ENCODE peak calls at places on chromosomes 7 and 10, in seven cellular contexts. One of them, this sample, is unnamed.

GRCh38 chr7:157397751-157398691 is 61.2 kb downstream of the DNAJB6 start:
- DNase-seq in left ventricle myocardium inferior: peak; percentile 63
- DNase-seq in iPS DF 6.9: no peak
- DNase-seq in heart left ventricle: peak; percentile 43
- DNase-seq in heart right ventricle: peak; percentile 62
- DNase-seq in CD4-positive, CD25-positive, alpha-beta regulatory T cell: peak; percentile 50
- DNase-seq in IMR-90: peak; percentile 81
- DNase-seq in this sample: peak; percentile 80

GRCh38 chr10:120473593-120473992 is 16.6 kb downstream of the PLPP4 start:
- DNase-seq in IMR-90: no peak
- DNase-seq in CD4-positive, CD25-positive, alpha-beta regulatory T cell: no peak
- DNase-seq in heart right ventricle: no peak
- DNase-seq in iPS DF 6.9: no peak
- DNase-seq in left ventricle myocardium inferior: no peak
- DNase-seq in heart left ventricle: no peak
- DNase-seq in this sample: no peak

GRCh38 chr7:5595545-5596045 is 172.0 kb upstream of the TNRC18 start:
- DNase-seq in heart right ventricle: no peak
- DNase-seq in left ventricle myocardium inferior: no peak
- DNase-seq in iPS DF 6.9: no peak
- DNase-seq in CD4-positive, CD25-positive, alpha-beta regulatory T cell: peak; percentile 31
- DNase-seq in heart left ventricle: peak; percentile 58
- DNase-seq in IMR-90: peak; percentile 76
- DNase-seq in this sample: peak; percentile 64

GRCh38 chr7:86961686-86962085 is 97.8 kb downstream of the ELAPOR2 start:
- DNase-seq in CD4-positive, CD25-positive, alpha-beta regulatory T cell: no peak
- DNase-seq in iPS DF 6.9: no peak
- DNase-seq in heart left ventricle: no peak
- DNase-seq in heart right ventricle: no peak
- DNase-seq in left ventricle myocardium inferior: no peak
- DNase-seq in IMR-90: no peak
- DNase-seq in this sample: no peak

GRCh38 chr10:124339951-124340760 is 78.6 kb downstream of the OAT start:
- DNase-seq in heart right ventricle: no peak
- DNase-seq in CD4-positive, CD25-positive, alpha-beta regulatory T cell: no peak
- DNase-seq in IMR-90: peak; percentile 64
- DNase-seq in iPS DF 6.9: no peak
- DNase-seq in heart left ventricle: no peak
- DNase-seq in left ventricle myocardium inferior: no peak
- DNase-seq in this sample: peak; percentile 81

GRCh38 chr10:71337219-71337625 is 18.2 kb downstream of the SLC29A3 start:
- DNase-seq in IMR-90: no peak
- DNase-seq in heart left ventricle: no peak
- DNase-seq in left ventricle myocardium inferior: no peak
- DNase-seq in heart right ventricle: no peak
- DNase-seq in CD4-positive, CD25-positive, alpha-beta regulatory T cell: no peak
- DNase-seq in iPS DF 6.9: no peak
- DNase-seq in this sample: no peak

GRCh38 chr7:134454277-134454676 is 4.6 kb downstream of the AKR1B1 start:
- DNase-seq in IMR-90: peak; percentile 64
- DNase-seq in iPS DF 6.9: no peak
- DNase-seq in left ventricle myocardium inferior: no peak
- DNase-seq in CD4-positive, CD25-positive, alpha-beta regulatory T cell: peak; percentile 57
- DNase-seq in heart left ventricle: no peak
- DNase-seq in heart right ventricle: no peak
- DNase-seq in this sample: no peak

GRCh38 chr7:771241-772004 is 44.3 kb upstream of the PRKAR1B start:
- DNase-seq in CD4-positive, CD25-positive, alpha-beta regulatory T cell: no peak
- DNase-seq in IMR-90: peak; percentile 31
- DNase-seq in iPS DF 6.9: no peak
- DNase-seq in left ventricle myocardium inferior: peak; percentile 80
- DNase-seq in heart left ventricle: peak; percentile 90
- DNase-seq in heart right ventricle: peak; percentile 89
- DNase-seq in this sample: peak; percentile 82

GRCh38 chr10:47116445-47116844 is 183.6 kb upstream of the GDF10 start:
- DNase-seq in heart right ventricle: no peak
- DNase-seq in IMR-90: peak; percentile 67
- DNase-seq in CD4-positive, CD25-positive, alpha-beta regulatory T cell: no peak
- DNase-seq in left ventricle myocardium inferior: no peak
- DNase-seq in heart left ventricle: no peak
- DNase-seq in iPS DF 6.9: no peak
- DNase-seq in this sample: no peak

GRCh38 chr10:26044123-26044749 is 110.2 kb downstream of the MYO3A start:
- DNase-seq in iPS DF 6.9: no peak
- DNase-seq in left ventricle myocardium inferior: no peak
- DNase-seq in CD4-positive, CD25-positive, alpha-beta regulatory T cell: no peak
- DNase-seq in heart left ventricle: no peak
- DNase-seq in heart right ventricle: no peak
- DNase-seq in IMR-90: no peak
- DNase-seq in this sample: peak; percentile 76

GRCh38 chr7:66283003-66283920 is 78.1 kb downstream of the TPST1 start:
- DNase-seq in CD4-positive, CD25-positive, alpha-beta regulatory T cell: no peak
- DNase-seq in left ventricle myocardium inferior: no peak
- DNase-seq in iPS DF 6.9: no peak
- DNase-seq in IMR-90: peak; percentile 89
- DNase-seq in heart right ventricle: no peak
- DNase-seq in heart left ventricle: no peak
- DNase-seq in this sample: no peak

GRCh38 chr7:102912742-102913141 is at the start of gene LRRC17:
- DNase-seq in left ventricle myocardium inferior: no peak
- DNase-seq in CD4-positive, CD25-positive, alpha-beta regulatory T cell: no peak
- DNase-seq in heart right ventricle: peak; percentile 64
- DNase-seq in heart left ventricle: no peak
- DNase-seq in iPS DF 6.9: no peak
- DNase-seq in IMR-90: peak; percentile 97
- DNase-seq in this sample: no peak

GRCh38 chr10:84397735-84398144 is 69.4 kb downstream of the CCSER2 start:
- DNase-seq in left ventricle myocardium inferior: no peak
- DNase-seq in iPS DF 6.9: no peak
- DNase-seq in CD4-positive, CD25-positive, alpha-beta regulatory T cell: no peak
- DNase-seq in IMR-90: no peak
- DNase-seq in heart left ventricle: no peak
- DNase-seq in heart right ventricle: no peak
- DNase-seq in this sample: no peak

GRCh38 chr7:123190109-123190831 is 9.5 kb downstream of the SLC13A1 start:
- DNase-seq in heart right ventricle: no peak
- DNase-seq in heart left ventricle: no peak
- DNase-seq in IMR-90: no peak
- DNase-seq in left ventricle myocardium inferior: no peak
- DNase-seq in CD4-positive, CD25-positive, alpha-beta regulatory T cell: no peak
- DNase-seq in iPS DF 6.9: no peak
- DNase-seq in this sample: no peak

GRCh38 chr10:79116801-79117723 is 48.3 kb downstream of the ZMIZ1 start:
- DNase-seq in left ventricle myocardium inferior: peak; percentile 57
- DNase-seq in iPS DF 6.9: no peak
- DNase-seq in heart left ventricle: no peak
- DNase-seq in CD4-positive, CD25-positive, alpha-beta regulatory T cell: no peak
- DNase-seq in heart right ventricle: peak; percentile 59
- DNase-seq in IMR-90: peak; percentile 77
- DNase-seq in this sample: no peak

GRCh38 chr10:27446091-27446918 is 57.8 kb upstream of the RAB18 start:
- DNase-seq in IMR-90: peak; percentile 47
- DNase-seq in iPS DF 6.9: no peak
- DNase-seq in heart right ventricle: no peak
- DNase-seq in left ventricle myocardium inferior: no peak
- DNase-seq in CD4-positive, CD25-positive, alpha-beta regulatory T cell: peak; percentile 48
- DNase-seq in heart left ventricle: no peak
- DNase-seq in this sample: no peak

GRCh38 chr10:49001402-49001801 is 61.8 kb upstream of the LRRC18 start:
- DNase-seq in heart left ventricle: no peak
- DNase-seq in heart right ventricle: peak; percentile 28
- DNase-seq in CD4-positive, CD25-positive, alpha-beta regulatory T cell: no peak
- DNase-seq in left ventricle myocardium inferior: no peak
- DNase-seq in IMR-90: no peak
- DNase-seq in iPS DF 6.9: peak; percentile 25
- DNase-seq in this sample: no peak

GRCh38 chr7:128167316-128167691 is 73.8 kb upstream of the LEP start:
- DNase-seq in CD4-positive, CD25-positive, alpha-beta regulatory T cell: no peak
- DNase-seq in heart right ventricle: no peak
- DNase-seq in IMR-90: peak; percentile 75
- DNase-seq in iPS DF 6.9: no peak
- DNase-seq in left ventricle myocardium inferior: no peak
- DNase-seq in heart left ventricle: peak; percentile 34
- DNase-seq in this sample: no peak

GRCh38 chr10:125162181-125162906 is 2.0 kb upstream of the CTBP2 start:
- DNase-seq in iPS DF 6.9: no peak
- DNase-seq in heart right ventricle: no peak
- DNase-seq in heart left ventricle: no peak
- DNase-seq in CD4-positive, CD25-positive, alpha-beta regulatory T cell: no peak
- DNase-seq in IMR-90: no peak
- DNase-seq in left ventricle myocardium inferior: no peak
- DNase-seq in this sample: no peak

GRCh38 chr10:115402690-115403089 is 309.5 kb downstream of the ATRNL1 start:
- DNase-seq in iPS DF 6.9: no peak
- DNase-seq in IMR-90: peak; percentile 30
- DNase-seq in left ventricle myocardium inferior: no peak
- DNase-seq in heart right ventricle: no peak
- DNase-seq in CD4-positive, CD25-positive, alpha-beta regulatory T cell: no peak
- DNase-seq in heart left ventricle: no peak
- DNase-seq in this sample: no peak

GRCh38 chr10:10977231-10977956 is 40.3 kb upstream of the CELF2 start:
- DNase-seq in iPS DF 6.9: no peak
- DNase-seq in heart right ventricle: no peak
- DNase-seq in IMR-90: no peak
- DNase-seq in CD4-positive, CD25-positive, alpha-beta regulatory T cell: no peak
- DNase-seq in heart left ventricle: no peak
- DNase-seq in left ventricle myocardium inferior: no peak
- DNase-seq in this sample: no peak
- H3K27ac ChIP-seq in iPS DF 6.9: no peak overlapping the region
- H3K27ac ChIP-seq in heart right ventricle: no peak overlapping the region
- H3K27ac ChIP-seq in IMR-90: no peak overlapping the region
- H3K27ac ChIP-seq in CD4-positive, CD25-positive, alpha-beta regulatory T cell: no peak overlapping the region
- H3K27ac ChIP-seq in heart left ventricle: no peak overlapping the region
- H3K27ac ChIP-seq in left ventricle myocardium inferior: peak overlapping the region; percentile 54
- H3K27ac ChIP-seq in this sample: no peak overlapping the region

DNA sequence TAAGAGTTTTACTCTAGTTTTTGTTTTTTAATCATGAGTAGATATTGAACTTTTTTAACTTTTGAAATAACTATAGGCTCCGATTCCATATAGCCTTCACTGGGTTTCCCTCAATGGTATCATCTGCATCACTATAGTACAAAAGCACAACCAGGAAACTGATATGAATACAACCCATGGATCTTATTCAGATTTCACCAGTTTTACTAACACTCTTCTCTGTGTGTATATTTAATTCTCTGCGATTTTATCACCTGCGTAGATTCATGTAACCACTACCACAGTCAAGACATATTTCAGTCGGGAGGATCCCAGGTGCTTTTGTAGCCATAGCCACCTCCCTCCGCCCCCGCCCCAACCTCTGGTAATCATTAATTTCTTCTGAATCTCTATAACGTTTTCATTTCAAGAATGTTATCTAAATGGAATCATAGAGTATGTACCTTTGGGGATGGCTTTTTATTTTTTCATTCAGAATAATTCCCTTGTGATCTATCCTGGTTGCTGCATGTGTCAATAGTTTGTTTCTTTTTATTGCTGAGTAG is 82.8 kb upstream of the C7orf33 start:
- DNase-seq in IMR-90: no peak
- DNase-seq in heart right ventricle: no peak
- DNase-seq in iPS DF 6.9: no peak
- DNase-seq in CD4-positive, CD25-positive, alpha-beta regulatory T cell: no peak
- DNase-seq in left ventricle myocardium inferior: no peak
- DNase-seq in heart left ventricle: no peak
- DNase-seq in this sample: no peak
- H3K27ac ChIP-seq in IMR-90: no peak overlapping the region
- H3K27ac ChIP-seq in heart right ventricle: no peak overlapping the region
- H3K27ac ChIP-seq in iPS DF 6.9: no peak overlapping the region
- H3K27ac ChIP-seq in CD4-positive, CD25-positive, alpha-beta regulatory T cell: no peak overlapping the region
- H3K27ac ChIP-seq in left ventricle myocardium inferior: no peak overlapping the region
- H3K27ac ChIP-seq in heart left ventricle: no peak overlapping the region
- H3K27ac ChIP-seq in this sample: no peak overlapping the region

DNA sequence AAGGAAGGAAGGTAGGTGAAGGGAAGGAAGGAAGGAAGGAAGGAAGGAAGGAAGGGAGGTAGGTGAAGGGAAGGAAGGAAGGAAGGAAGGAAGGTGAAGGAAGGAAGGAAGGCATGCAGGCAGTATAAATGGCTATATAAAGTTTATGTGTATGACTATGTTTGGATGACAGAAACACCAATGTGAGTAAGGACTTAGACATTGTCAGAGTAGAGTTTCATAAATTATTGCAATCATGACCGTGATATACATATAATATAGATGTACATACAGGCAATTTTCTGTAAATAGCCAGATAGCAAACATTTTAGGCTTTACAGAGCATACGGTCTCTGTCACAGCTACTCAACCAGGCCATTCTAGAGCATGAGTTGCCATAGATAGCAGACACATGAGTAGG is 133.8 kb upstream of the AKR1E2 start:
- DNase-seq in left ventricle myocardium inferior: no peak
- DNase-seq in IMR-90: no peak
- DNase-seq in heart right ventricle: no peak
- DNase-seq in CD4-positive, CD25-positive, alpha-beta regulatory T cell: no peak
- DNase-seq in iPS DF 6.9: no peak
- DNase-seq in heart left ventricle: no peak
- DNase-seq in this sample: no peak
- H3K27ac ChIP-seq in left ventricle myocardium inferior: no peak overlapping the region
- H3K27ac ChIP-seq in IMR-90: peak overlapping the region; percentile 78
- H3K27ac ChIP-seq in heart right ventricle: no peak overlapping the region
- H3K27ac ChIP-seq in CD4-positive, CD25-positive, alpha-beta regulatory T cell: no peak overlapping the region
- H3K27ac ChIP-seq in iPS DF 6.9: no peak overlapping the region
- H3K27ac ChIP-seq in heart left ventricle: no peak overlapping the region
- H3K27ac ChIP-seq in this sample: no peak overlapping the region

DNA sequence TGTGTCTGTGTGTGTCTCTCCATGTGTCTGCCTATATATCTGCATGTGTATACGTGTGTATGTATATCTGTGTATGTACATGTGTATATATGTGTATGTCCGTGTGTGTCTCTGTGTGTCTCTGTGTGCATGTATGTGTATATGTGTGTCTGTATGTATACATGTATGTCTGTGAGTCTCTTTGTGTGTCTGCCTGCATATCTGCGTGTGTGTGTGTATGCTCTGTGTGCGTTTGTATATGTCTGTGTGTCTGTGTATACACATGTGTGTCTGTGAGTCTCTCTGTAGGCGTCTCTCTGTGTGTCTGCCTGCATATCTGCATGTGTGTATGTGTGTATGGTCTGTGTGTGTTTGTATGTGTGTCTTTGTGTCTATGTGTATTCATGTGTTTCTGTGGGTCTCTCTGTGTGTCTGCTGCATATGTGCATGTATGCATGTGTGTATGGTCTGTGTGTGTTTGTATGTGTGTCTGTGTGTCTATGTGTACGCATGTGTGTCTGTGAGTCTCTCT is 23.7 kb upstream of the KLF6 start:
- DNase-seq in heart left ventricle: no peak
- DNase-seq in left ventricle myocardium inferior: no peak
- DNase-seq in iPS DF 6.9: no peak
- DNase-seq in heart right ventricle: no peak
- DNase-seq in CD4-positive, CD25-positive, alpha-beta regulatory T cell: no peak
- DNase-seq in IMR-90: no peak
- DNase-seq in this sample: no peak
- H3K27ac ChIP-seq in heart left ventricle: peak overlapping the region; percentile 83
- H3K27ac ChIP-seq in left ventricle myocardium inferior: peak overlapping the region; percentile 95
- H3K27ac ChIP-seq in iPS DF 6.9: no peak overlapping the region
- H3K27ac ChIP-seq in heart right ventricle: peak overlapping the region; percentile 90
- H3K27ac ChIP-seq in CD4-positive, CD25-positive, alpha-beta regulatory T cell: peak overlapping the region; percentile 99
- H3K27ac ChIP-seq in IMR-90: no peak overlapping the region
- H3K27ac ChIP-seq in this sample: no peak overlapping the region